ENCODE peak calls at places on chromosome X, in four cellular contexts. D, S, E and M are unnamed samples.
A peak's percentile ranks its signal among the peaks of the same experiment; 100 is the strongest.

GRCh38 chrX:100358766-100359165 is 51.3 kb downstream of the PCDH19 start:
- DNase-seq in D (no peak), S (no peak), E (no peak), M (no peak)

GRCh38 chrX:16711219-16712115 is 1.0 kb downstream of the CTPS2 start:
- DNase-seq in D (peak; percentile 19), S (peak; percentile 7), E (no peak), M (no peak)

GRCh38 chrX:110194977-110195376 is 122.9 kb downstream of the AMMECR1 start:
- DNase-seq in D (no peak), S (no peak), E (no peak), M (no peak)

GRCh38 chrX:39814391-39814790 is 283.4 kb downstream of the BCOR start:
- DNase-seq in D (no peak), S (peak; percentile 22), E (no peak), M (no peak)

GRCh38 chrX:21479695-21480280 is 105.6 kb downstream of the CNKSR2 start:
- DNase-seq in D (no peak), S (peak; percentile 5), E (no peak), M (no peak)

GRCh38 chrX:44748014-44748413 is 95.8 kb upstream of the DUSP21 start:
- DNase-seq in D (no peak), S (no peak), E (no peak), M (no peak)

GRCh38 chrX:91434351-91435168 is at the start of gene PABPC5:
- DNase-seq in D (no peak), S (peak; percentile 49), E (no peak), M (peak; percentile 5)

GRCh38 chrX:109614951-109615350 is 10.0 kb downstream of the KCNE5 start:
- DNase-seq in D (no peak), S (no peak), E (no peak), M (no peak)

GRCh38 chrX:100980608-100981497 is 11.3 kb downstream of the ARL13A start:
- DNase-seq in D (no peak), S (no peak), E (no peak), M (no peak)

GRCh38 chrX:85504381-85504780 is 124.9 kb upstream of the POF1B start:
- DNase-seq in D (no peak), S (no peak), E (no peak), M (no peak)

GRCh38 chrX:150767045-150767395 is 73.8 kb downstream of the MTMR1 start:
- DNase-seq in D (no peak), S (no peak), E (no peak), M (no peak)

GRCh38 chrX:2751291-2751690 is 549 bp upstream of the XG start:
- DNase-seq in D (no peak), S (no peak), E (no peak), M (no peak)

GRCh38 chrX:53356186-53356585 is 66.3 kb downstream of the SMC1A start:
- DNase-seq in D (no peak), S (no peak), E (no peak), M (no peak)

GRCh38 chrX:123975180-123975579 is 13.7 kb downstream of the STAG2 start:
- DNase-seq in D (no peak), S (peak; percentile 15), E (no peak), M (no peak)

GRCh38 chrX:145817666-145818521 is at the start of gene SLITRK2:
- DNase-seq in D (no peak), S (peak; percentile 7), E (no peak), M (no peak)

GRCh38 chrX:9535101-9535500 is 70.2 kb downstream of the TBL1X start:
- DNase-seq in D (no peak), S (no peak), E (no peak), M (no peak)

GRCh38 chrX:40100141-40100536 is 2.4 kb upstream of the BCOR start:
- DNase-seq in D (no peak), S (no peak), E (no peak), M (no peak)

GRCh38 chrX:8657883-8658282 is 74.1 kb downstream of the ANOS1 start:
- DNase-seq in D (no peak), S (no peak), E (no peak), M (no peak)

GRCh38 chrX:123357941-123358340 is 173.9 kb downstream of the GRIA3 start:
- DNase-seq in D (no peak), S (no peak), E (no peak), M (no peak)

GRCh38 chrX:150514462-150514861 is 54.0 kb upstream of the MTM1 start:
- DNase-seq in D (no peak), S (no peak), E (no peak), M (no peak)

GRCh38 chrX:23737413-23737812 is 5.7 kb downstream of the ACOT9 start:
- DNase-seq in D (no peak), S (no peak), E (no peak), M (no peak)

GRCh38 chrX:38192007-38192625 is 28.6 kb downstream of the SRPX start:
- DNase-seq in D (no peak), S (peak; percentile 26), E (no peak), M (no peak)

GRCh38 chrX:131985526-131986049 is 37.5 kb upstream of the STK26 start:
- DNase-seq in D (no peak), S (no peak), E (no peak), M (no peak)

GRCh38 chrX:68685722-68686683 is 38.5 kb downstream of the STARD8 start:
- DNase-seq in D (no peak), S (peak; percentile 46), E (no peak), M (no peak)

GRCh38 chrX:38988301-38988700 is 187.0 kb downstream of the MID1IP1 start:
- DNase-seq in D (no peak), S (no peak), E (no peak), M (no peak)

GRCh38 chrX:129959493-129959832 is 23.0 kb upstream of the BCORL1 start:
- DNase-seq in D (no peak), S (no peak), E (no peak), M (no peak)

GRCh38 chrX:139750390-139750789 is 42.4 kb upstream of the MCF2 start:
- DNase-seq in D (no peak), S (no peak), E (no peak), M (no peak)